ENCODE peak calls at places on chromosomes 6 and 20, in five cellular contexts. Y is brain microvascular endothelial cell, V is uterus, L is tibial nerve, M is left ventricle myocardium inferior. I is an unnamed sample.

GRCh38 chr6:166584813-166585429 is 1.6 kb downstream of the RAMACL start:
- DNase-seq in L (no peak), Y (peak), V (no peak), M (no peak), I (no peak)

GRCh38 chr6:2396292-2396691 is 150.9 kb upstream of the GMDS start:
- DNase-seq in L (no peak), M (no peak), Y (no peak), V (no peak), I (no peak)

GRCh38 chr6:27138837-27139752 is 108.4 kb upstream of the PRSS16 start:
- DNase-seq in Y (peak), M (peak), L (no peak), V (peak), I (no peak)

GRCh38 chr20:38114353-38114791 is 50.7 kb downstream of the TGM2 start:
- DNase-seq in V (no peak), Y (peak), L (no peak), M (no peak), I (no peak)

GRCh38 chr20:24891546-24892393 is 57.3 kb upstream of the CST7 start:
- DNase-seq in M (no peak), Y (no peak), L (no peak), V (no peak), I (no peak)

GRCh38 chr6:57421503-57421902 is 104.1 kb downstream of the PRIM2 start:
- DNase-seq in Y (no peak), L (no peak), M (no peak), V (no peak), I (no peak)

GRCh38 chr6:4936681-4937041 is 67.2 kb downstream of the RPP40 start:
- DNase-seq in V (peak), Y (peak), L (no peak), M (no peak), I (no peak)

GRCh38 chr6:110517034-110517433 is 40.6 kb upstream of the SLC22A16 start:
- DNase-seq in V (no peak), Y (no peak), L (no peak), M (no peak), I (no peak)

GRCh38 chr20:10857362-10858070 is 183.7 kb upstream of the JAG1 start:
- DNase-seq in L (no peak), M (no peak), Y (peak), V (peak), I (no peak)

GRCh38 chr6:37489697-37490336 is 9.9 kb downstream of the CCDC167 start:
- DNase-seq in L (no peak), Y (peak), V (no peak), M (no peak), I (peak)

GRCh38 chr6:89067796-89068195 is 12.8 kb upstream of the PNRC1 start:
- DNase-seq in V (no peak), M (no peak), L (no peak), Y (no peak), I (no peak)

GRCh38 chr6:52157301-52157930 is 28.8 kb upstream of the IL17A start:
- DNase-seq in Y (peak), M (no peak), V (no peak), L (no peak), I (no peak)

GRCh38 chr20:47397652-47398301 is 41.3 kb upstream of the ZMYND8 start:
- DNase-seq in L (no peak), V (no peak), Y (no peak), M (no peak), I (no peak)

GRCh38 chr6:20833881-20834515 is 299.7 kb downstream of the CDKAL1 start:
- DNase-seq in V (no peak), Y (no peak), M (no peak), L (no peak), I (no peak)

GRCh38 chr6:13486679-13487121 is 700 bp downstream of the GFOD1 start:
- DNase-seq in M (peak), L (peak), V (peak), Y (peak), I (peak)

GRCh38 chr20:45943613-45944012 is 9.1 kb downstream of the PCIF1 start:
- DNase-seq in V (no peak), Y (no peak), L (no peak), M (no peak), I (no peak)

GRCh38 chr6:89952696-89953095 is 58.4 kb downstream of the GJA10 start:
- DNase-seq in M (no peak), Y (peak), L (no peak), V (no peak), I (no peak)

GRCh38 chr20:6381887-6382286 is 259.1 kb upstream of the FERMT1 start:
- DNase-seq in V (no peak), Y (peak), L (no peak), M (no peak), I (no peak)
- TF ChIP-seq CTCF in V (no peak), Y (peak), L (no peak), M (peak), I (no peak)

GRCh38 chr6:41427642-41428401 is 92.4 kb downstream of the NCR2 start:
- DNase-seq in Y (no peak), V (peak), M (peak), L (no peak), I (peak)
- TF ChIP-seq CTCF in Y (no peak), V (peak), M (peak), L (no peak), I (peak)

GRCh38 chr6:22253955-22254655 is 42.7 kb downstream of the PRL start:
- DNase-seq in M (no peak), L (no peak), Y (no peak), V (no peak), I (no peak)
- TF ChIP-seq CTCF in M (no peak), L (no peak), Y (no peak), V (no peak), I (no peak)

GRCh38 chr6:99348220-99348822 is 1.2 kb downstream of the FAXC start:
- DNase-seq in M (no peak), V (no peak), L (no peak), Y (no peak), I (no peak)

GRCh38 chr6:99350573-99350972 is 1.1 kb upstream of the FAXC start:
- DNase-seq in M (no peak), Y (no peak), L (no peak), V (no peak), I (peak)

GRCh38 chr6:99348823-99349619 is 453 bp downstream of the FAXC start:
- DNase-seq in M (no peak), V (peak), L (no peak), Y (no peak), I (no peak)

GRCh38 chr6:99347804-99348203 is 1.7 kb downstream of the FAXC start:
- DNase-seq in V (no peak), Y (no peak), L (no peak), M (no peak), I (no peak)

GRCh38 chr6:99349620-99350141 is at the start of gene FAXC:
- DNase-seq in M (no peak), V (peak), Y (no peak), L (no peak), I (peak)
- TF ChIP-seq CTCF in M (no peak), V (peak), Y (peak), L (no peak), I (no peak)

GRCh38 chr6:145012039-145012662 is 723.2 kb downstream of the EPM2A start:
- DNase-seq in Y (no peak), L (no peak), M (no peak), V (no peak), I (no peak)
- TF ChIP-seq CTCF in Y (no peak), L (no peak), M (no peak), V (no peak), I (no peak)

DNA sequence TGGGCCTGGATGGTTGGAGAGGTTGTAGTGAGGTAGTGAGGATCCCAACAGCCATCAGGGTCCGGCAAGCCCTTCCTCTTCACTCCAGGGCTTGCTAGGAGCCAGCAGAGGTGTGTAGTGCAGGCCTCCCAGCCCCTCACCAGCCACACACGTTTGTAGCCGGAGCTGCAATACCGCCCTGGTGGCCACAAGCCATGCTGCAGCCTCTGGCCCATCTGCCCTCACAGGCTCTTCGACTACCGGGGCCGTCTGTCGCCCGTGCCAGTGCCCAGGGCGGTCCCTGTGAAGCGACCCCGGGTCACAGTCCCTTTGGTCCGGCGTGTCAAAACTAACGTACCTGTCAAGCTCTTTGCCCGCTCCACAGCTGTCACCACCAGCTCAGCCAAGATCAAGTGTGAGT is 36.4 kb downstream of the EIF2S2 start:
- DNase-seq in L (no peak), V (no peak), Y (no peak), M (no peak), I (no peak)
- TF ChIP-seq CTCF in L (no peak), V (no peak), Y (peak), M (peak), I (no peak)

GRCh38 chr6:25939593-25939992 is 9.1 kb upstream of the SLC17A2 start:
- DNase-seq in V (no peak), M (no peak), Y (no peak), L (no peak), I (no peak)

GRCh38 chr6:25943887-25944286 is 13.4 kb upstream of the SLC17A2 start:
- DNase-seq in V (no peak), Y (no peak), L (no peak), M (no peak), I (no peak)

GRCh38 chr6:25945175-25945574 is 14.7 kb upstream of the SLC17A2 start:
- DNase-seq in V (no peak), M (no peak), L (no peak), Y (no peak), I (no peak)

GRCh38 chr6:25944655-25945054 is 14.2 kb upstream of the SLC17A2 start:
- DNase-seq in L (no peak), M (no peak), V (no peak), Y (no peak), I (no peak)

GRCh38 chr6:25942561-25943147 is 12.2 kb upstream of the SLC17A2 start:
- DNase-seq in V (no peak), L (no peak), M (no peak), Y (peak), I (no peak)
- TF ChIP-seq CTCF in V (peak), L (peak), M (peak), Y (peak), I (peak)

DNA sequence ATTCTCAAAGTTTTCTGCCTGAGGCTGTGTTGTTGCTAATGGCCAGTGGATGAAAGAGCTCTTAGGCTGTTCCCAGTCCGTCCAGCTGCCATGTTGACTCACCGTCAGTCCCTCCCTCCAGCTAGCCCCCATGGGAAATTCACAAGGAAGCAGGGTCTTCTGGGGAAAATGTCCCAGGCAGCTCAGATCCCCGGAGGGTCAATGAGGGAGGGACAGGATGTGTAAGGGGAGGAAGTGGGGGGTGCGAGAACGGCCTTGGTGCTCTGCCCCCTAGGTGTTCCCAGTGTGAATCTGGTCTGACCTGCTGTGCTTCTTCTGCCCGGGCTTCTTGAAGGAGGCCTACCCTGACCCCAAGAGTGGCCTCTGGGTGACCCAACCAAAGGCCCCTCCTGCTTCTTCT is 65.9 kb downstream of the CEBPB start:
- DNase-seq in M (no peak), L (no peak), V (no peak), Y (no peak), I (no peak)
- TF ChIP-seq CTCF in M (no peak), L (no peak), V (no peak), Y (peak), I (no peak)

GRCh38 chr6:112717401-112717800 is 370.3 kb downstream of the RFPL4B start:
- DNase-seq in V (no peak), Y (no peak), L (no peak), M (no peak), I (no peak)

GRCh38 chr6:112717856-112718255 is 370.7 kb downstream of the RFPL4B start:
- DNase-seq in M (no peak), V (no peak), Y (no peak), L (no peak), I (no peak)
- TF ChIP-seq CTCF in M (no peak), V (no peak), Y (no peak), L (no peak), I (no peak)

GRCh38 chr6:33935439-33936080 is 131.8 kb upstream of the MLN start:
- DNase-seq in Y (no peak), M (no peak), L (no peak), V (no peak), I (no peak)
- TF ChIP-seq CTCF in Y (no peak), M (no peak), L (no peak), V (no peak), I (no peak)